ENCODE peak calls at places on chromosome 1, in six cellular contexts. D is cardiac muscle cell; Q is head of caudate nucleus; N is T-helper 9 cell; O is AG08395; K is CD8-positive, alpha-beta T cell. Z is an unnamed sample.

GRCh38 chr1:56376188-56376984 is 203.0 kb downstream of the PLPP3 start:
- DNase-seq in D (no peak), Q (no peak), N (no peak), O (peak), K (no peak), Z (no peak)

GRCh38 chr1:111746614-111746999 is 7.4 kb upstream of the INKA2 start:
- DNase-seq in D (no peak), Q (no peak), N (no peak), O (no peak), K (no peak), Z (no peak)

GRCh38 chr1:8370928-8371327 is 53.0 kb downstream of the SLC45A1 start:
- DNase-seq in D (peak), Q (no peak), N (no peak), O (no peak), K (no peak), Z (no peak)

GRCh38 chr1:156808186-156809030 is 8.2 kb downstream of the SH2D2A start:
- DNase-seq in D (no peak), Q (no peak), N (no peak), O (no peak), K (no peak), Z (no peak)

GRCh38 chr1:111909010-111909409 is 80.5 kb downstream of the KCND3 start:
- DNase-seq in D (no peak), Q (no peak), N (no peak), O (no peak), K (no peak), Z (no peak)

GRCh38 chr1:54861070-54861761 is 25.8 kb downstream of the DHCR24 start:
- DNase-seq in D (peak), Q (no peak), N (no peak), O (no peak), K (no peak), Z (no peak)

GRCh38 chr1:203045821-203046594 is 19.7 kb downstream of the PPFIA4 start:
- DNase-seq in D (no peak), Q (peak), N (no peak), O (no peak), K (no peak), Z (no peak)

GRCh38 chr1:205926213-205926612 is 17.0 kb downstream of the SLC26A9 start:
- DNase-seq in D (no peak), Q (peak), N (no peak), O (no peak), K (no peak), Z (no peak)

GRCh38 chr1:109610609-109611307 is 8.7 kb downstream of the GNAT2 start:
- DNase-seq in D (no peak), Q (no peak), N (no peak), O (no peak), K (no peak), Z (no peak)

GRCh38 chr1:107941123-107941522 is 23.9 kb downstream of the VAV3 start:
- DNase-seq in D (no peak), Q (no peak), N (no peak), O (peak), K (no peak), Z (no peak)

GRCh38 chr1:2239384-2239985 is 11.4 kb downstream of the SKI start:
- DNase-seq in D (no peak), Q (no peak), N (no peak), O (no peak), K (no peak), Z (no peak)

GRCh38 chr1:225451840-225452515 is 24.1 kb upstream of the LBR start:
- DNase-seq in D (no peak), Q (no peak), N (no peak), O (no peak), K (peak), Z (no peak)

GRCh38 chr1:119047040-119047438 is 58.9 kb upstream of the TBX15 start:
- DNase-seq in D (no peak), Q (no peak), N (no peak), O (peak), K (no peak), Z (no peak)

GRCh38 chr1:14760780-14761179 is 162.3 kb downstream of the KAZN start:
- DNase-seq in D (no peak), Q (no peak), N (no peak), O (no peak), K (no peak), Z (no peak)

GRCh38 chr1:66750578-66750977 is 1.7 kb upstream of the DYNLT5 start:
- DNase-seq in D (no peak), Q (no peak), N (no peak), O (no peak), K (no peak), Z (no peak)

GRCh38 chr1:109249654-109250401 is 489 bp downstream of the CELSR2 start:
- DNase-seq in D (peak), Q (peak), N (no peak), O (peak), K (no peak), Z (no peak)

GRCh38 chr1:47262787-47263413 is 30.9 kb upstream of the TAL1 start:
- DNase-seq in D (peak), Q (no peak), N (peak), O (peak), K (no peak), Z (no peak)

GRCh38 chr1:196382383-196382782 is 225.9 kb downstream of the KCNT2 start:
- DNase-seq in D (no peak), Q (no peak), N (no peak), O (no peak), K (no peak), Z (no peak)

GRCh38 chr1:90964444-90965035 is 57.3 kb downstream of the ZNF644 start:
- DNase-seq in D (peak), Q (no peak), N (no peak), O (no peak), K (no peak), Z (no peak)

GRCh38 chr1:245704765-245705164 is 550.0 kb downstream of the KIF26B start:
- DNase-seq in D (no peak), Q (no peak), N (no peak), O (peak), K (no peak), Z (no peak)

GRCh38 chr1:153395776-153396175 is 4.9 kb upstream of the S100A8 start:
- DNase-seq in D (no peak), Q (no peak), N (no peak), O (no peak), K (peak), Z (no peak)

GRCh38 chr1:58727363-58727762 is 27.5 kb upstream of the MYSM1 start:
- DNase-seq in D (no peak), Q (no peak), N (no peak), O (peak), K (no peak), Z (no peak)

GRCh38 chr1:220914283-220915116 is 35.3 kb downstream of the HLX start:
- DNase-seq in D (no peak), Q (no peak), N (no peak), O (no peak), K (no peak), Z (no peak)

GRCh38 chr1:117796226-117796625 is 133.2 kb downstream of the GDAP2 start:
- DNase-seq in D (no peak), Q (no peak), N (no peak), O (no peak), K (no peak), Z (no peak)

GRCh38 chr1:25754421-25755195 is 45.4 kb upstream of the SELENON start:
- DNase-seq in D (no peak), Q (no peak), N (no peak), O (no peak), K (peak), Z (peak)

Z was measured in naive B cell.